ENCODE peak calls at places on chromosome 22, in four cellular contexts. One of them, this sample, is unnamed.

GRCh38 chr22:27997538-27997937 is 78.5 kb upstream of the PITPNB start:
- DNase-seq in esophagus squamous epithelium: no peak
- DNase-seq in transverse colon: no peak
- DNase-seq in neuronal stem cell: no peak
- DNase-seq in this sample: no peak

GRCh38 chr22:39150848-39151215 is 1.6 kb downstream of the CBX7 start:
- DNase-seq in esophagus squamous epithelium: no peak
- DNase-seq in transverse colon: no peak
- DNase-seq in neuronal stem cell: no peak
- DNase-seq in this sample: no peak

GRCh38 chr22:21657361-21658118 is 8.3 kb upstream of the PPIL2 start:
- DNase-seq in neuronal stem cell: peak; percentile 87
- DNase-seq in transverse colon: peak; percentile 89
- DNase-seq in esophagus squamous epithelium: peak; percentile 13
- DNase-seq in this sample: peak; percentile 83

GRCh38 chr22:46971141-46971775 is 208.8 kb downstream of the TBC1D22A start:
- DNase-seq in esophagus squamous epithelium: no peak
- DNase-seq in neuronal stem cell: no peak
- DNase-seq in transverse colon: no peak
- DNase-seq in this sample: peak; percentile 52

GRCh38 chr22:37098976-37099577 is 10.4 kb downstream of the TMPRSS6 start:
- DNase-seq in esophagus squamous epithelium: no peak
- DNase-seq in transverse colon: no peak
- DNase-seq in neuronal stem cell: no peak
- DNase-seq in this sample: no peak

GRCh38 chr22:41364955-41365354 is 16.8 kb upstream of the TEF start:
- DNase-seq in neuronal stem cell: no peak
- DNase-seq in esophagus squamous epithelium: no peak
- DNase-seq in transverse colon: no peak
- DNase-seq in this sample: no peak

GRCh38 chr22:37392929-37393328 is 34.4 kb downstream of the ELFN2 start:
- DNase-seq in transverse colon: no peak
- DNase-seq in esophagus squamous epithelium: no peak
- DNase-seq in neuronal stem cell: no peak
- DNase-seq in this sample: no peak

GRCh38 chr22:45246060-45246985 is 5.6 kb upstream of the KIAA0930 start:
- DNase-seq in transverse colon: peak; percentile 79
- DNase-seq in esophagus squamous epithelium: no peak
- DNase-seq in neuronal stem cell: no peak
- DNase-seq in this sample: peak; percentile 90

GRCh38 chr22:41523464-41524221 is 20.6 kb downstream of the POLR3H start:
- DNase-seq in transverse colon: no peak
- DNase-seq in esophagus squamous epithelium: no peak
- DNase-seq in neuronal stem cell: no peak
- DNase-seq in this sample: no peak

GRCh38 chr22:46078241-46079092 is 71.9 kb upstream of the PPARA start:
- DNase-seq in neuronal stem cell: no peak
- DNase-seq in transverse colon: peak; percentile 32
- DNase-seq in esophagus squamous epithelium: no peak
- DNase-seq in this sample: peak; percentile 63

GRCh38 chr22:33274214-33274828 is 216.1 kb upstream of the SYN3 start:
- DNase-seq in neuronal stem cell: no peak
- DNase-seq in esophagus squamous epithelium: no peak
- DNase-seq in transverse colon: peak; percentile 24
- DNase-seq in this sample: no peak

GRCh38 chr22:19634206-19634536 is 80.1 kb upstream of the SEPTIN5 start:
- DNase-seq in neuronal stem cell: no peak
- DNase-seq in esophagus squamous epithelium: no peak
- DNase-seq in transverse colon: no peak
- DNase-seq in this sample: no peak

GRCh38 chr22:35230839-35231584 is 26.3 kb upstream of the HMGXB4 start:
- DNase-seq in esophagus squamous epithelium: no peak
- DNase-seq in neuronal stem cell: no peak
- DNase-seq in transverse colon: peak; percentile 17
- DNase-seq in this sample: no peak

GRCh38 chr22:19419464-19420178 is 11.9 kb downstream of the HIRA start:
- DNase-seq in esophagus squamous epithelium: no peak
- DNase-seq in neuronal stem cell: no peak
- DNase-seq in transverse colon: peak; percentile 24
- DNase-seq in this sample: no peak

GRCh38 chr22:19103881-19104821 is 18.1 kb downstream of the DGCR2 start:
- DNase-seq in transverse colon: no peak
- DNase-seq in neuronal stem cell: no peak
- DNase-seq in esophagus squamous epithelium: no peak
- DNase-seq in this sample: no peak

GRCh38 chr22:36374603-36375024 is 13.2 kb downstream of the MYH9 start:
- DNase-seq in transverse colon: peak; percentile 66
- DNase-seq in neuronal stem cell: no peak
- DNase-seq in esophagus squamous epithelium: no peak
- DNase-seq in this sample: peak; percentile 74

DNA sequence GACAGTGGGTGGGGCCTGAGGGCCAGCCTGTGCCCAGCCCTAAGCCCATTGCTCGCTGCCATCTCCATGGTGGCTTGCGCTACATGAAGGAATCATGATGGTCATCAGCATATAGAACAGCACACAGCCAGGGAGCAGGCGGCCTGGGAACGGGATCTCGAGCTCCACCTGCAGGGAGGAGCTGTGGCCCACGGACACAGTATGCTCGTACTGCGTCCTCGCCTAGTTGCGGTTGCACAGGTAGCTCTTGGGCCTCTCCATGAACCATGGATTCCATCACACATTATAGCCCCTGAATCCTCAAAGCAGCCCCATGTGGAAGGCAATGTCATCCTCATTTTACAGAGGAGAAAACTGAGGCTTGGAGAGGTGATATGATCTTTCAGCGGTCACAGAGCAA is 15.1 kb downstream of the SEC14L4 start:
- DNase-seq in transverse colon: no peak
- DNase-seq in neuronal stem cell: no peak
- DNase-seq in esophagus squamous epithelium: no peak
- DNase-seq in this sample: no peak
- H3K27me3 ChIP-seq in transverse colon: no peaks in the 10 kb centered on the region
- H3K27me3 ChIP-seq in neuronal stem cell: no peaks in the 10 kb centered on the region
- H3K27me3 ChIP-seq in esophagus squamous epithelium: no peaks in the 10 kb centered on the region
- H3K27me3 ChIP-seq in this sample: no peaks in the 10 kb centered on the region

GRCh38 chr22:44098966-44099530 is 74.9 kb downstream of the PARVB start:
- DNase-seq in neuronal stem cell: no peak
- DNase-seq in transverse colon: no peak
- DNase-seq in esophagus squamous epithelium: no peak
- DNase-seq in this sample: no peak
- H3K4me3 ChIP-seq in neuronal stem cell: no peak overlapping the region
- H3K4me3 ChIP-seq in transverse colon: no peak overlapping the region
- H3K4me3 ChIP-seq in esophagus squamous epithelium: no peak overlapping the region
- H3K4me3 ChIP-seq in this sample: no peak overlapping the region

GRCh38 chr22:26527167-26527566 is 14.9 kb upstream of the TFIP11 start:
- DNase-seq in esophagus squamous epithelium: no peak
- DNase-seq in neuronal stem cell: no peak
- DNase-seq in transverse colon: no peak
- DNase-seq in this sample: peak; percentile 58

GRCh38 chr22:26529345-26529744 is 17.1 kb upstream of the TFIP11 start:
- DNase-seq in esophagus squamous epithelium: no peak
- DNase-seq in transverse colon: no peak
- DNase-seq in neuronal stem cell: no peak
- DNase-seq in this sample: peak; percentile 85

GRCh38 chr22:26526165-26526564 is 13.9 kb upstream of the TFIP11 start:
- DNase-seq in esophagus squamous epithelium: no peak
- DNase-seq in neuronal stem cell: no peak
- DNase-seq in transverse colon: no peak
- DNase-seq in this sample: no peak

GRCh38 chr22:26524870-26525269 is 12.6 kb upstream of the TFIP11 start:
- DNase-seq in esophagus squamous epithelium: no peak
- DNase-seq in transverse colon: no peak
- DNase-seq in neuronal stem cell: no peak
- DNase-seq in this sample: peak; percentile 67

DNA sequence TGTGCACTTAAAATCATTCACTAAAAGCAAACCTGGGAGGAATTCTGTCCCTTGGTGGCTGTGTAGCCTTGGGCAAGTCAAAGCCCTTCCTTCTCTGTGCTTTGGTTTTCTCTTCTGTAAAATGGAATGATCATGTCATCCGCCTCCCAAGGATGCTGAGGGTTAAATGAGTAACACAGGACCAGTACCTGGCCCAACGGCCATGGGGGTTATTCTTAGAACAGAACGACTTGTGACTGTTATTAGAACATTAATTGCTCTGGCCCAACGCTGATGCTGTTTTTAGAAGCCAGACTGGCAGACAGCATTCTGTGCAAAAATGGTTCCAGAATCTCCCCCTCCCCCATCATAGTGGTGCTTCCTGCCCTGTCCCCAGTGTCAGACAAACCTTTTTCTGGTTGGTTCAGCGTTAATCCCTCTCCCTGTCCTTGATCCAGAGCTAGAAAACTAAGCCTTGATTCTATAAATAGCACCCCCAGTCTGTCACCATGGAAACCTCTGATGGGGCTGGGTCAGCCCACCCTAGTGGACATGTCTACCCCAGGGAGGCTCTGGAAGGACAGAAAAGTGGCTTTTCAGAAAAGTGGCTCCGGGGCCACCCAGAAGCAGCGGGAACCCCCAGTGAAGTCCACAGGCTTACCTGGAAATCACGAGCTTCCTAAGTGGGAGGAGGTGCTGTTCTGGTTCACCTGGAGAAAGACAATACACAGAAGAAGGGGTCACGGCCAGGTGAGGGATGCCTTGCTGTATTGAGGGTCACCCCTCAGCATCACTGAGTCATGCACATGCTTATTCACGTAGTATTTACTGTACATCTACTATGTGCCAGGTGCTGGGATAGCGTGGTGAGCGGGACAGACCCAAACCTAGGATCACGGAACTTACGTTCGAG is 15.5 kb upstream of the TFIP11 start:
- DNase-seq in neuronal stem cell: no peak
- DNase-seq in esophagus squamous epithelium: no peak
- DNase-seq in transverse colon: no peak
- DNase-seq in this sample: peak; percentile 54
- H3K36me3 ChIP-seq in neuronal stem cell: peaks cover 90% of the 10 kb centered on the region
- H3K36me3 ChIP-seq in esophagus squamous epithelium: peaks cover 84% of the 10 kb centered on the region
- H3K36me3 ChIP-seq in transverse colon: no peaks in the 10 kb centered on the region
- H3K36me3 ChIP-seq in this sample: no peaks in the 10 kb centered on the region

GRCh38 chr22:29718949-29719893 is 582 bp upstream of the CABP7 start:
- DNase-seq in transverse colon: no peak
- DNase-seq in esophagus squamous epithelium: no peak
- DNase-seq in neuronal stem cell: no peak
- DNase-seq in this sample: no peak
- H3K27me3 ChIP-seq in transverse colon: peaks cover 71% of the 10 kb centered on the region
- H3K27me3 ChIP-seq in esophagus squamous epithelium: peaks cover 10% of the 10 kb centered on the region
- H3K27me3 ChIP-seq in neuronal stem cell: peaks cover 18% of the 10 kb centered on the region
- H3K27me3 ChIP-seq in this sample: no peaks in the 10 kb centered on the region

DNA sequence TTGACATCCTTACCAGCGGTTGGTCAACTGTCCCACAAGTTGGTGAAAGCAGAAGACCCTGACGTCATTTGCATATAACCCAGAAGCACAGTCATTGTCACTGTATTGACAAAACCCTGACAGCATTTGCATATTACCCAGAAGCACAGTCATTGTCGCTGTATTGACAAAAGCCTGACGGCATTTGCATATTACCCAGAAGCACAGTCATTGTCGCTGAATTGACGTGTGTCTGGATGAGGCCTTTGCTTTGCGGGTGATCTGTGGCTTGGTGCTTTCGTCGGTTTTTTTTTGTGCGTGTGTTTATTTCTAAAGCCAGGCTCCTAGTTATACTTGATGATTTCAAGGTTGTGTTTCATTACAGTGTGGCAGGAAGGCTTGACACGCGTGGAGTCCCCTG is 1145.2 kb downstream of the BRD1 start:
- DNase-seq in transverse colon: no peak
- DNase-seq in esophagus squamous epithelium: no peak
- DNase-seq in neuronal stem cell: no peak
- DNase-seq in this sample: no peak
- H3K4me3 ChIP-seq in transverse colon: no peak overlapping the region
- H3K4me3 ChIP-seq in esophagus squamous epithelium: no peak overlapping the region
- H3K4me3 ChIP-seq in neuronal stem cell: no peak overlapping the region
- H3K4me3 ChIP-seq in this sample: no peak overlapping the region

GRCh38 chr22:23177197-23177596 is 3.1 kb upstream of the BCR start:
- DNase-seq in transverse colon: no peak
- DNase-seq in esophagus squamous epithelium: no peak
- DNase-seq in neuronal stem cell: no peak
- DNase-seq in this sample: no peak
- H3K36me3 ChIP-seq in transverse colon: no peaks in the 10 kb centered on the region
- H3K36me3 ChIP-seq in esophagus squamous epithelium: no peaks in the 10 kb centered on the region
- H3K36me3 ChIP-seq in neuronal stem cell: peaks cover 10% of the 10 kb centered on the region
- H3K36me3 ChIP-seq in this sample: no peaks in the 10 kb centered on the region

This sample was measured in right lobe of liver.